ENCODE peak calls at places on chromosomes 13 and 19, in ten cellular contexts. One of them, this sample, is unnamed.

GRCh38 chr19:53037101-53038097 is 7.1 kb upstream of the ERVV-2 start:
- DNase-seq in AG04450: no peak
- DNase-seq in body of pancreas: peak
- DNase-seq in AG04449: no peak
- DNase-seq in bronchial epithelial cell: peak
- DNase-seq in astrocyte of the cerebellum: no peak
- DNase-seq in brain microvascular endothelial cell: peak
- DNase-seq in cardiac fibroblast: peak
- DNase-seq in epithelial cell of esophagus: peak
- DNase-seq in Peyer's patch: no peak
- DNase-seq in this sample: no peak

GRCh38 chr19:19661675-19662251 is 1.7 kb downstream of the ATP13A1 start:
- DNase-seq in AG04450: no peak
- DNase-seq in epithelial cell of esophagus: no peak
- DNase-seq in Peyer's patch: peak
- DNase-seq in brain microvascular endothelial cell: no peak
- DNase-seq in body of pancreas: no peak
- DNase-seq in astrocyte of the cerebellum: no peak
- DNase-seq in bronchial epithelial cell: no peak
- DNase-seq in AG04449: no peak
- DNase-seq in cardiac fibroblast: no peak
- DNase-seq in this sample: peak

GRCh38 chr13:24670927-24671326 is 9.3 kb upstream of the ATP12A start:
- DNase-seq in cardiac fibroblast: peak
- DNase-seq in bronchial epithelial cell: no peak
- DNase-seq in astrocyte of the cerebellum: no peak
- DNase-seq in body of pancreas: no peak
- DNase-seq in Peyer's patch: peak
- DNase-seq in brain microvascular endothelial cell: peak
- DNase-seq in epithelial cell of esophagus: no peak
- DNase-seq in AG04450: no peak
- DNase-seq in AG04449: no peak
- DNase-seq in this sample: peak

GRCh38 chr19:33432408-33433170 is 59.1 kb downstream of the CEBPG start:
- DNase-seq in cardiac fibroblast: no peak
- DNase-seq in body of pancreas: no peak
- DNase-seq in bronchial epithelial cell: no peak
- DNase-seq in astrocyte of the cerebellum: no peak
- DNase-seq in AG04449: no peak
- DNase-seq in epithelial cell of esophagus: no peak
- DNase-seq in Peyer's patch: no peak
- DNase-seq in AG04450: no peak
- DNase-seq in brain microvascular endothelial cell: no peak
- DNase-seq in this sample: no peak

GRCh38 chr13:54373211-54373610 is 1344.6 kb downstream of the OLFM4 start:
- DNase-seq in brain microvascular endothelial cell: no peak
- DNase-seq in bronchial epithelial cell: no peak
- DNase-seq in AG04449: no peak
- DNase-seq in cardiac fibroblast: no peak
- DNase-seq in astrocyte of the cerebellum: no peak
- DNase-seq in AG04450: no peak
- DNase-seq in epithelial cell of esophagus: no peak
- DNase-seq in body of pancreas: no peak
- DNase-seq in Peyer's patch: no peak
- DNase-seq in this sample: no peak

GRCh38 chr19:4997297-4997696 is 28.4 kb downstream of the KDM4B start:
- DNase-seq in AG04449: no peak
- DNase-seq in epithelial cell of esophagus: no peak
- DNase-seq in bronchial epithelial cell: no peak
- DNase-seq in brain microvascular endothelial cell: no peak
- DNase-seq in astrocyte of the cerebellum: no peak
- DNase-seq in body of pancreas: no peak
- DNase-seq in AG04450: no peak
- DNase-seq in Peyer's patch: no peak
- DNase-seq in cardiac fibroblast: no peak
- DNase-seq in this sample: no peak

GRCh38 chr13:101979825-101980224 is 422.0 kb downstream of the FGF14 start:
- DNase-seq in AG04450: no peak
- DNase-seq in astrocyte of the cerebellum: no peak
- DNase-seq in Peyer's patch: no peak
- DNase-seq in bronchial epithelial cell: no peak
- DNase-seq in brain microvascular endothelial cell: no peak
- DNase-seq in epithelial cell of esophagus: no peak
- DNase-seq in AG04449: no peak
- DNase-seq in cardiac fibroblast: no peak
- DNase-seq in body of pancreas: no peak
- DNase-seq in this sample: no peak

GRCh38 chr13:74203576-74203975 is 69.4 kb upstream of the KLF12 start:
- DNase-seq in bronchial epithelial cell: no peak
- DNase-seq in Peyer's patch: no peak
- DNase-seq in AG04450: peak
- DNase-seq in cardiac fibroblast: peak
- DNase-seq in body of pancreas: no peak
- DNase-seq in brain microvascular endothelial cell: no peak
- DNase-seq in AG04449: no peak
- DNase-seq in astrocyte of the cerebellum: peak
- DNase-seq in epithelial cell of esophagus: no peak
- DNase-seq in this sample: no peak

GRCh38 chr19:15992014-15992413 is 43.2 kb downstream of the OR10H4 start:
- DNase-seq in epithelial cell of esophagus: no peak
- DNase-seq in AG04450: no peak
- DNase-seq in Peyer's patch: peak
- DNase-seq in body of pancreas: no peak
- DNase-seq in bronchial epithelial cell: no peak
- DNase-seq in cardiac fibroblast: no peak
- DNase-seq in AG04449: no peak
- DNase-seq in astrocyte of the cerebellum: no peak
- DNase-seq in brain microvascular endothelial cell: no peak
- DNase-seq in this sample: no peak

GRCh38 chr13:53136554-53136953 is 107.9 kb downstream of the OLFM4 start:
- DNase-seq in epithelial cell of esophagus: no peak
- DNase-seq in astrocyte of the cerebellum: no peak
- DNase-seq in AG04449: no peak
- DNase-seq in cardiac fibroblast: no peak
- DNase-seq in body of pancreas: peak
- DNase-seq in AG04450: no peak
- DNase-seq in brain microvascular endothelial cell: no peak
- DNase-seq in Peyer's patch: no peak
- DNase-seq in bronchial epithelial cell: no peak
- DNase-seq in this sample: no peak

GRCh38 chr19:7349961-7350711 is 1.4 kb downstream of the ARHGEF18 start:
- DNase-seq in epithelial cell of esophagus: no peak
- DNase-seq in astrocyte of the cerebellum: no peak
- DNase-seq in Peyer's patch: peak
- DNase-seq in AG04450: no peak
- DNase-seq in brain microvascular endothelial cell: no peak
- DNase-seq in bronchial epithelial cell: no peak
- DNase-seq in body of pancreas: no peak
- DNase-seq in AG04449: no peak
- DNase-seq in cardiac fibroblast: no peak
- DNase-seq in this sample: peak

GRCh38 chr13:20057963-20058362 is 99.4 kb downstream of the ZMYM2 start:
- DNase-seq in bronchial epithelial cell: no peak
- DNase-seq in AG04450: no peak
- DNase-seq in brain microvascular endothelial cell: no peak
- DNase-seq in epithelial cell of esophagus: no peak
- DNase-seq in body of pancreas: no peak
- DNase-seq in cardiac fibroblast: no peak
- DNase-seq in AG04449: no peak
- DNase-seq in Peyer's patch: no peak
- DNase-seq in astrocyte of the cerebellum: no peak
- DNase-seq in this sample: no peak

GRCh38 chr19:51600940-51601575 is 29.1 kb downstream of the SIGLEC5 start:
- DNase-seq in cardiac fibroblast: no peak
- DNase-seq in bronchial epithelial cell: no peak
- DNase-seq in AG04449: no peak
- DNase-seq in body of pancreas: no peak
- DNase-seq in epithelial cell of esophagus: no peak
- DNase-seq in AG04450: no peak
- DNase-seq in astrocyte of the cerebellum: no peak
- DNase-seq in Peyer's patch: peak
- DNase-seq in brain microvascular endothelial cell: no peak
- DNase-seq in this sample: peak

GRCh38 chr13:113903361-113903760 is 39.5 kb upstream of the GAS6 start:
- DNase-seq in AG04450: no peak
- DNase-seq in bronchial epithelial cell: no peak
- DNase-seq in Peyer's patch: no peak
- DNase-seq in AG04449: peak
- DNase-seq in cardiac fibroblast: no peak
- DNase-seq in body of pancreas: no peak
- DNase-seq in brain microvascular endothelial cell: peak
- DNase-seq in epithelial cell of esophagus: no peak
- DNase-seq in astrocyte of the cerebellum: no peak
- DNase-seq in this sample: no peak

GRCh38 chr13:23514076-23514475 is 56.1 kb upstream of the TNFRSF19 start:
- DNase-seq in body of pancreas: no peak
- DNase-seq in brain microvascular endothelial cell: no peak
- DNase-seq in cardiac fibroblast: no peak
- DNase-seq in AG04449: no peak
- DNase-seq in bronchial epithelial cell: no peak
- DNase-seq in epithelial cell of esophagus: no peak
- DNase-seq in Peyer's patch: no peak
- DNase-seq in astrocyte of the cerebellum: no peak
- DNase-seq in AG04450: no peak
- DNase-seq in this sample: no peak

GRCh38 chr13:28719656-28720055 is 886 bp upstream of the SLC46A3 start:
- DNase-seq in brain microvascular endothelial cell: peak
- DNase-seq in bronchial epithelial cell: peak
- DNase-seq in cardiac fibroblast: peak
- DNase-seq in AG04450: no peak
- DNase-seq in AG04449: peak
- DNase-seq in epithelial cell of esophagus: peak
- DNase-seq in astrocyte of the cerebellum: no peak
- DNase-seq in Peyer's patch: no peak
- DNase-seq in body of pancreas: no peak
- DNase-seq in this sample: no peak

GRCh38 chr19:40605201-40605971 is 4.2 kb downstream of the LTBP4 start:
- DNase-seq in epithelial cell of esophagus: peak
- DNase-seq in cardiac fibroblast: peak
- DNase-seq in AG04450: no peak
- DNase-seq in AG04449: no peak
- DNase-seq in brain microvascular endothelial cell: peak
- DNase-seq in Peyer's patch: peak
- DNase-seq in bronchial epithelial cell: peak
- DNase-seq in body of pancreas: peak
- DNase-seq in astrocyte of the cerebellum: no peak
- DNase-seq in this sample: peak

GRCh38 chr13:52128714-52129700 is at the start of gene NEK5:
- DNase-seq in AG04450: no peak
- DNase-seq in astrocyte of the cerebellum: peak
- DNase-seq in Peyer's patch: peak
- DNase-seq in brain microvascular endothelial cell: peak
- DNase-seq in epithelial cell of esophagus: peak
- DNase-seq in body of pancreas: peak
- DNase-seq in bronchial epithelial cell: peak
- DNase-seq in AG04449: no peak
- DNase-seq in cardiac fibroblast: peak
- DNase-seq in this sample: peak
- TF ChIP-seq CTCF in AG04450: peak
- TF ChIP-seq CTCF in astrocyte of the cerebellum: peak
- TF ChIP-seq CTCF in Peyer's patch: peak
- TF ChIP-seq CTCF in brain microvascular endothelial cell: peak
- TF ChIP-seq CTCF in epithelial cell of esophagus: peak
- TF ChIP-seq CTCF in body of pancreas: peak
- TF ChIP-seq CTCF in bronchial epithelial cell: peak
- TF ChIP-seq CTCF in AG04449: peak
- TF ChIP-seq CTCF in cardiac fibroblast: peak
- TF ChIP-seq CTCF in this sample: peak

DNA sequence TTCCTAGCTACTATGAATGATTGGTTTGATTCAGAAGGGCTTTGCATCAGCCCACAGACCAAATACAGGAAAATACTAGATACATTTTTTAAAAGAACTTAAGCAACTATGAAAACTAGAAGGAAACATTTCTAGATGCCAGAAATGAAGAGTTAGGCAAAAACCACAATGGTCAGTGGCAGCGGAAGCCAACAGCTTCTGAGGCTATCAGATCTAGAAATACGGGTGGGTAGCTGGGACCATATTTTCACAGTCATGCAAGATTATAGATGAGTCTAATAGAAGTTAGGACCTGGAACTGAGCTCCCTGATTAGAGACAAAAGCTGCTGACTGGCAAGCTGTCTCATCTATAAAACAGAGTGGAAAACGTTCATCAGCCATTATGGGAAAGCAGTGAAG is 4.7 kb upstream of the TBC1D4 start:
- DNase-seq in AG04450: no peak
- DNase-seq in body of pancreas: no peak
- DNase-seq in brain microvascular endothelial cell: no peak
- DNase-seq in epithelial cell of esophagus: no peak
- DNase-seq in Peyer's patch: no peak
- DNase-seq in bronchial epithelial cell: no peak
- DNase-seq in astrocyte of the cerebellum: no peak
- DNase-seq in cardiac fibroblast: no peak
- DNase-seq in AG04449: no peak
- DNase-seq in this sample: peak
- H3K4me3 ChIP-seq in AG04450: no peak
- H3K4me3 ChIP-seq in body of pancreas: no peak
- H3K4me3 ChIP-seq in brain microvascular endothelial cell: no peak
- H3K4me3 ChIP-seq in epithelial cell of esophagus: no peak
- H3K4me3 ChIP-seq in Peyer's patch: no peak
- H3K4me3 ChIP-seq in bronchial epithelial cell: no peak
- H3K4me3 ChIP-seq in astrocyte of the cerebellum: no peak
- H3K4me3 ChIP-seq in cardiac fibroblast: no peak
- H3K4me3 ChIP-seq in AG04449: no peak
- H3K4me3 ChIP-seq in this sample: no peak

GRCh38 chr13:43786766-43787517 is at the start of gene ENOX1:
- DNase-seq in cardiac fibroblast: peak
- DNase-seq in epithelial cell of esophagus: peak
- DNase-seq in Peyer's patch: peak
- DNase-seq in brain microvascular endothelial cell: peak
- DNase-seq in AG04449: no peak
- DNase-seq in bronchial epithelial cell: no peak
- DNase-seq in astrocyte of the cerebellum: no peak
- DNase-seq in body of pancreas: peak
- DNase-seq in AG04450: peak
- DNase-seq in this sample: peak
- TF ChIP-seq CTCF in cardiac fibroblast: peak
- TF ChIP-seq CTCF in epithelial cell of esophagus: no peak
- TF ChIP-seq CTCF in Peyer's patch: no peak
- TF ChIP-seq CTCF in brain microvascular endothelial cell: no peak
- TF ChIP-seq CTCF in AG04449: peak
- TF ChIP-seq CTCF in bronchial epithelial cell: peak
- TF ChIP-seq CTCF in astrocyte of the cerebellum: no peak
- TF ChIP-seq CTCF in body of pancreas: no peak
- TF ChIP-seq CTCF in AG04450: peak
- TF ChIP-seq CTCF in this sample: no peak

DNA sequence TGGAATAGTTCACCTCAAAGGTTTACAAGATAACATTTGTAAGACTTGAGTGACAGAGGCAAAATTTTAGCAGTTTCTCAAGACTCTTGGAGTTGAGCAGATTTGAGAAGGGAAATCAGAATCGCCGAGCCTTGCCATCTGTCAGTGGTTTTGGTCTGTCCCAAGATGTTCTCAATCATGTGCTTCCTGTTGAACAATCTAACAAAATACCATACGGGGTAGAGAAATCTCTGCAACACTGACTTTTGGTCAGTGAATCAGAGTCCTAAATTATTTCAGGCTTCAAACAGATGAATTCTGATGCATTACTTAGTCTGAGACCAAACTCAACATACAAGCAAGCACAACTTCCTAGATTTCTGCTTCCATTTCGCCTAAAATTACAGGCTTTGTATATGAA is 3.8 kb downstream of the KCTD12 start:
- DNase-seq in brain microvascular endothelial cell: peak
- DNase-seq in Peyer's patch: peak
- DNase-seq in bronchial epithelial cell: no peak
- DNase-seq in epithelial cell of esophagus: no peak
- DNase-seq in astrocyte of the cerebellum: no peak
- DNase-seq in cardiac fibroblast: peak
- DNase-seq in AG04449: no peak
- DNase-seq in AG04450: no peak
- DNase-seq in body of pancreas: peak
- DNase-seq in this sample: peak
- H3K4me3 ChIP-seq in brain microvascular endothelial cell: peak
- H3K4me3 ChIP-seq in Peyer's patch: peak
- H3K4me3 ChIP-seq in bronchial epithelial cell: no peak
- H3K4me3 ChIP-seq in epithelial cell of esophagus: no peak
- H3K4me3 ChIP-seq in astrocyte of the cerebellum: no peak
- H3K4me3 ChIP-seq in cardiac fibroblast: no peak
- H3K4me3 ChIP-seq in AG04449: no peak
- H3K4me3 ChIP-seq in AG04450: no peak
- H3K4me3 ChIP-seq in body of pancreas: no peak
- H3K4me3 ChIP-seq in this sample: no peak

This sample was measured in GM12865.